ENCODE peak calls at places on chromosomes 12 and 14, in ten cellular contexts. P is small intestine, U is NCI-H2171, H is astrocyte, M is iPS-NIHi11, J is mesothelial cell of epicardium, Y is bronchial epithelial cell, I is AG09309, L is T-helper 1 cell, D is LoVo. N is an unnamed sample.

GRCh38 chr14:55581011-55581806 is 1.2 kb downstream of the KTN1 start:
- DNase-seq in P (no peak), U (peak; percentile 29), H (peak; percentile 50), M (peak; percentile 37), J (no peak), Y (peak; percentile 30), I (no peak), L (peak; percentile 36), D (peak; percentile 32), N (peak; percentile 52)

GRCh38 chr12:107526555-107527180 is 158.9 kb upstream of the PWP1 start:
- DNase-seq in P (no peak), U (no peak), H (no peak), M (no peak), J (no peak), Y (no peak), I (no peak), L (no peak), D (no peak), N (no peak)

GRCh38 chr14:37403656-37404055 is 191.4 kb downstream of the FOXA1 start:
- DNase-seq in P (no peak), U (no peak), H (no peak), M (no peak), J (no peak), Y (no peak), I (no peak), L (no peak), D (no peak), N (no peak)

GRCh38 chr12:51751657-51752056 is 96.9 kb downstream of the FIGNL2 start:
- DNase-seq in P (no peak), U (no peak), H (no peak), M (no peak), J (no peak), Y (no peak), I (no peak), L (no peak), D (no peak), N (no peak)

GRCh38 chr12:507261-507853 is 47.6 kb downstream of the B4GALNT3 start:
- DNase-seq in P (no peak), U (no peak), H (no peak), M (no peak), J (no peak), Y (no peak), I (no peak), L (no peak), D (peak; percentile 42), N (no peak)

GRCh38 chr12:62933871-62934798 is 815 bp downstream of the PPM1H start:
- DNase-seq in P (peak; percentile 40), U (peak; percentile 32), H (peak; percentile 8), M (peak; percentile 66), J (no peak), Y (no peak), I (no peak), L (no peak), D (peak; percentile 57), N (no peak)

GRCh38 chr14:71021347-71022014 is 114.2 kb downstream of the PCNX1 start:
- DNase-seq in P (no peak), U (no peak), H (peak; percentile 82), M (no peak), J (no peak), Y (no peak), I (peak; percentile 86), L (no peak), D (peak; percentile 71), N (no peak)

GRCh38 chr12:75908961-75909699 is 122.4 kb downstream of the PHLDA1 start:
- DNase-seq in P (peak; percentile 9), U (peak; percentile 63), H (peak; percentile 64), M (no peak), J (no peak), Y (peak; percentile 22), I (peak; percentile 29), L (no peak), D (peak; percentile 37), N (no peak)

GRCh38 chr12:53324113-53324778 is 2.8 kb upstream of the AAAS start:
- DNase-seq in P (peak; percentile 49), U (no peak), H (no peak), M (no peak), J (no peak), Y (peak; percentile 7), I (no peak), L (peak; percentile 42), D (no peak), N (peak; percentile 69)

GRCh38 chr12:16346931-16347330 is 514 bp upstream of the MGST1 start:
- DNase-seq in P (peak; percentile 56), U (no peak), H (no peak), M (no peak), J (no peak), Y (peak; percentile 34), I (no peak), L (no peak), D (no peak), N (no peak)

GRCh38 chr12:47722926-47723631 is 2.2 kb downstream of the ENDOU start:
- DNase-seq in P (no peak), U (no peak), H (no peak), M (no peak), J (no peak), Y (peak; percentile 34), I (no peak), L (no peak), D (no peak), N (no peak)

GRCh38 chr12:98812225-98812624 is 167.1 kb downstream of the APAF1 start:
- DNase-seq in P (no peak), U (no peak), H (no peak), M (no peak), J (no peak), Y (no peak), I (no peak), L (no peak), D (no peak), N (no peak)

GRCh38 chr12:75208851-75209781 is 523 bp downstream of the KCNC2 start:
- DNase-seq in P (no peak), U (no peak), H (peak; percentile 34), M (peak; percentile 76), J (peak; percentile 40), Y (peak; percentile 8), I (no peak), L (no peak), D (no peak), N (peak; percentile 8)

GRCh38 chr12:100753837-100754236 is 40.7 kb upstream of the ANO4 start:
- DNase-seq in P (no peak), U (no peak), H (peak; percentile 3), M (no peak), J (no peak), Y (peak; percentile 98), I (no peak), L (no peak), D (no peak), N (no peak)

GRCh38 chr12:113727651-113728061 is 238.5 kb downstream of the RBM19 start:
- DNase-seq in P (no peak), U (no peak), H (peak; percentile 30), M (no peak), J (no peak), Y (peak; percentile 31), I (no peak), L (no peak), D (no peak), N (no peak)

GRCh38 chr14:91817566-91818325 is 49.6 kb downstream of the TC2N start:
- DNase-seq in P (no peak), U (no peak), H (no peak), M (no peak), J (no peak), Y (no peak), I (no peak), L (no peak), D (no peak), N (no peak)

GRCh38 chr14:58697266-58697926 is 59.6 kb downstream of the DACT1 start:
- DNase-seq in P (no peak), U (no peak), H (no peak), M (no peak), J (no peak), Y (no peak), I (no peak), L (no peak), D (no peak), N (no peak)

GRCh38 chr12:40684986-40685385 is 7.3 kb upstream of the CNTN1 start:
- DNase-seq in P (no peak), U (no peak), H (no peak), M (no peak), J (no peak), Y (no peak), I (no peak), L (no peak), D (no peak), N (no peak)

GRCh38 chr14:35576260-35576659 is 42.3 kb downstream of the INSM2 start:
- DNase-seq in P (no peak), U (no peak), H (no peak), M (no peak), J (no peak), Y (peak; percentile 3), I (no peak), L (no peak), D (no peak), N (no peak)

GRCh38 chr14:55221968-55222367 is 30.6 kb upstream of the DLGAP5 start:
- DNase-seq in P (no peak), U (no peak), H (no peak), M (no peak), J (no peak), Y (peak; percentile 73), I (no peak), L (no peak), D (no peak), N (no peak)

GRCh38 chr12:111635524-111635923 is 36.4 kb upstream of the ATXN2 start:
- DNase-seq in P (no peak), U (no peak), H (peak; percentile 47), M (no peak), J (no peak), Y (no peak), I (no peak), L (no peak), D (no peak), N (no peak)

GRCh38 chr12:52496590-52497071 is 3.6 kb upstream of the KRT6A start:
- DNase-seq in P (no peak), U (peak; percentile 35), H (peak; percentile 75), M (peak; percentile 75), J (no peak), Y (peak; percentile 90), I (no peak), L (no peak), D (peak; percentile 72), N (no peak)

GRCh38 chr14:98782062-98782461 is 489.9 kb downstream of the BCL11B start:
- DNase-seq in P (no peak), U (no peak), H (no peak), M (no peak), J (no peak), Y (no peak), I (no peak), L (no peak), D (no peak), N (no peak)